ENCODE peak calls at places on chromosomes 2 and 18, in seven cellular contexts. J is astrocyte of the spinal cord, Q is PC-9, S is H7, C is kidney, F is sigmoid colon, A is foreskin fibroblast. P is an unnamed sample.

GRCh38 chr2:173079968-173080860 is 4.6 kb downstream of the MAP3K20 start:
- DNase-seq in Q (peak; percentile 99), F (no peak), S (no peak), J (peak; percentile 92), C (no peak), A (peak; percentile 89), P (peak; percentile 97)

GRCh38 chr2:184599875-184600227 is 1.5 kb downstream of the ZNF804A start:
- DNase-seq in A (peak; percentile 12), F (no peak), Q (no peak), C (no peak), S (no peak), J (peak; percentile 53), P (no peak)

GRCh38 chr2:156331572-156332451 is 709 bp downstream of the NR4A2 start:
- DNase-seq in C (peak; percentile 87), Q (peak; percentile 70), F (peak; percentile 91), J (peak; percentile 81), A (peak; percentile 73), S (peak; percentile 60), P (peak; percentile 86)

GRCh38 chr2:53422979-53423378 is 344.6 kb upstream of the CHAC2 start:
- DNase-seq in C (no peak), A (no peak), F (no peak), J (peak; percentile 62), Q (no peak), S (peak; percentile 42), P (peak; percentile 60)

GRCh38 chr18:79953921-79954651 is 2.6 kb upstream of the SLC66A2 start:
- DNase-seq in J (no peak), S (no peak), F (peak; percentile 26), Q (peak; percentile 39), A (no peak), C (no peak), P (no peak)

GRCh38 chr2:203500951-203501350 is 34.1 kb downstream of the RAPH1 start:
- DNase-seq in F (no peak), C (no peak), A (no peak), Q (no peak), S (no peak), J (no peak), P (no peak)

GRCh38 chr2:144456680-144457079 is 63.2 kb downstream of the ZEB2 start:
- DNase-seq in C (no peak), S (no peak), F (no peak), J (peak; percentile 73), Q (no peak), A (peak; percentile 89), P (peak; percentile 98)

GRCh38 chr18:6294119-6294784 is 120.5 kb downstream of the L3MBTL4 start:
- DNase-seq in S (no peak), F (no peak), J (peak; percentile 5), A (no peak), Q (no peak), C (no peak), P (no peak)

GRCh38 chr2:194003911-194004310 is 1653.1 kb upstream of the SLC39A10 start:
- DNase-seq in S (no peak), F (no peak), C (no peak), J (no peak), A (peak; percentile 14), Q (no peak), P (no peak)

GRCh38 chr18:68991281-68991680 is 193.4 kb downstream of the CCDC102B start:
- DNase-seq in C (no peak), Q (no peak), A (peak; percentile 2), S (no peak), F (no peak), J (peak; percentile 70), P (peak; percentile 83)

GRCh38 chr2:105977212-105977611 is 216.9 kb downstream of the UXS1 start:
- DNase-seq in J (peak; percentile 66), Q (peak; percentile 87), A (peak; percentile 50), S (no peak), C (no peak), F (no peak), P (peak; percentile 59)

GRCh38 chr2:166229678-166230023 is 101.8 kb upstream of the SCN1A start:
- DNase-seq in A (no peak), Q (no peak), C (no peak), F (no peak), S (no peak), J (no peak), P (no peak)
- H3K4me3 ChIP-seq in A (no peak overlapping the region), Q (no peak overlapping the region), C (no peak overlapping the region), F (no peak overlapping the region), S (no peak overlapping the region), J (no peak overlapping the region), P (no peak overlapping the region)

GRCh38 chr2:120733238-120733942 is 2.3 kb upstream of the GLI2 start:
- DNase-seq in J (no peak), F (no peak), Q (no peak), C (no peak), S (peak; percentile 1), A (no peak), P (no peak)
- H3K4me3 ChIP-seq in J (no peak overlapping the region), F (no peak overlapping the region), Q (no peak overlapping the region), C (no peak overlapping the region), S (no peak overlapping the region), A (no peak overlapping the region), P (no peak overlapping the region)

DNA sequence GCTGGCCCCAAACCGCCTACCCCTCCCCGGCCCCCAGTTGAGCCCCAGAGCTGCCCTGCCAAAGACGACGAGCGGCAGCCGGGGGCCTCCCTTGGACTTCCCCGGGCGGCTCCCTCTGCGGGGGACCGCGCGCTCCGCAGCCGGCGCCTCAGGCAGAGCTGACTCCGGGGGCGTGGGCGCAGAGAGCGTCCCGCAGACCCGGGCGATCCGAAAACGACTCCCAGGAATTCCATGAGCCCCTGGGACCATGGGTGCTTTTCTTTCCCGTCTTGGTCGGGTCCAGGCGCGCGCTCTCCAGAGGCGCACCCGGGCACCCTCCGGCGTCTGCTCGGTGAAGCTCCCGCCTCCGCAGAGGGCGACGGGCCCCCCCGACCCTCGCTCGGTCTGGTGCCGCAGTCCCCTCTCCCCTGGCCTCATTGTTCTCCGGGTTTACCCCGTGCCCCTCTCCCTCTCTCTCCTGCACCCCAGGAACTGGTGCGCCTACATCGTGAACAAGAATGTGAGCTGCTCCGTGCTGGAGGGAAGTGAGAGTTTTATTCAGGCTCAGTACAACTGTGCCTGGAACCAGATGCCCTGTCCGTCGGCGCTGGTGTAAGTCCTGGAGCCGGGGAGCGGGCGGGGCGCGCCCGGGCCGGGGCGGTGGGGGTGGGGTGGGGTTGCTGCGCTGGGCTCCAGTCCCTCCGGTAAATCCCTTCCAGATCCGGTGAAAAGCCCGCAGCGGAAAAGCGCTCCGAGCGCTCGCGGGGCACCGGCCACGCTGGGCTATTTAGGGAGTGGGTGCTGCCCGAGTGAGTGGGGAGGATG is 737 bp downstream of the EMILIN2 start:
- DNase-seq in Q (no peak), S (peak; percentile 92), C (no peak), J (peak; percentile 51), A (no peak), F (peak; percentile 68), P (peak; percentile 50)
- H3K4me3 ChIP-seq in Q (no peak overlapping the region), S (peak overlapping the region; percentile 68), C (no peak overlapping the region), J (peak overlapping the region; percentile 50), A (peak overlapping the region; percentile 78), F (peak overlapping the region; percentile 52), P (peak overlapping the region; percentile 51)

DNA sequence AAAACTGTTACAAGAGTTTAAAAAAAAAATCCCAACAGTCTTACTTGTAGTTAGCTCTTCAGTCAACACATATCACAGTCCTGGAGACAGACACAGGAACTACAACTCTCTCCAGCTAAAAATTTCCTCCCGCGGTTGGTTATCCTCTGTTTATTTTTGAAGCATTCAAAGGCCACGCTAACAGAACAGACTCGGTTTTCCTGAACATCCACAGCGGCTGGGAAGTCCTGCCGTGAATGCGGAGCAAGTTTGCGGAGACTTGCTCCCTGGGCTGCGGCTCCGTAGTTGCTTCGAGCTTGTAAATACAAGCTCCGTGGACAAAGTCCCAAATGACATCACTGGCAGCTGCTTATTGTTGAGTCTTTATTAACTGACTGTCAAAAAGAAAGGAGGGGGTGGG is at the start of gene NCKAP5:
- DNase-seq in S (no peak), Q (no peak), J (peak; percentile 80), C (peak; percentile 47), A (no peak), F (no peak), P (peak; percentile 41)
- H3K4me3 ChIP-seq in S (no peak within 1 kb of the TSS), Q (no peak within 1 kb of the TSS), J (peak within 1 kb of the TSS; percentile 14), C (peak within 1 kb of the TSS; percentile 70), A (peak within 1 kb of the TSS; percentile 28), F (peak within 1 kb of the TSS; percentile 27), P (no peak within 1 kb of the TSS)

DNA sequence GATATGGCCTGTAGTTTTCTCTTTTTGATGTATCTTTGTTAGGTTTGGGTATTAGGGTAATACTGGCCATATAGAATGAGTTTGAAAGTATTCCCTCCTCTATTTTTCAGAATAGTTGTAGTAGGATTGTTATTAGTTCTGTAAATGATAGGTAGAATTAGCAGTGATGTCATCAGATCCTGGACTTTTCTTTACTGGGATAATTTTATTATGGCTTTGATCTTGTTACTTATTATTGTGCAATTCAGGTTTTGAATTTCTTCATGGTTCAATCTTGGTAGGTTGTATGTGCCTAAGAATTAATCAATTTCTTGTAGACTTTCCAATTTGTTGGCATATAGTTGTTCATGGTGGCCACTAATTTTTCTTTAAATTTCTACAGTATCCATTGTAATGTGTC is 916.6 kb downstream of the CCDC85A start:
- DNase-seq in J (no peak), S (no peak), Q (no peak), F (no peak), A (no peak), C (no peak), P (no peak)
- H3K4me3 ChIP-seq in J (no peak overlapping the region), S (no peak overlapping the region), Q (no peak overlapping the region), F (no peak overlapping the region), A (no peak overlapping the region), C (no peak overlapping the region), P (no peak overlapping the region)

GRCh38 chr2:200383380-200384110 is 77.1 kb downstream of the SPATS2L start:
- DNase-seq in F (no peak), C (no peak), J (peak; percentile 85), S (peak; percentile 23), Q (peak; percentile 43), A (no peak), P (peak; percentile 81)
- H3K4me3 ChIP-seq in F (peak overlapping the region; percentile 10), C (peak overlapping the region; percentile 31), J (no peak overlapping the region), S (no peak overlapping the region), Q (peak overlapping the region; percentile 22), A (peak overlapping the region; percentile 11), P (peak overlapping the region; percentile 13)

DNA sequence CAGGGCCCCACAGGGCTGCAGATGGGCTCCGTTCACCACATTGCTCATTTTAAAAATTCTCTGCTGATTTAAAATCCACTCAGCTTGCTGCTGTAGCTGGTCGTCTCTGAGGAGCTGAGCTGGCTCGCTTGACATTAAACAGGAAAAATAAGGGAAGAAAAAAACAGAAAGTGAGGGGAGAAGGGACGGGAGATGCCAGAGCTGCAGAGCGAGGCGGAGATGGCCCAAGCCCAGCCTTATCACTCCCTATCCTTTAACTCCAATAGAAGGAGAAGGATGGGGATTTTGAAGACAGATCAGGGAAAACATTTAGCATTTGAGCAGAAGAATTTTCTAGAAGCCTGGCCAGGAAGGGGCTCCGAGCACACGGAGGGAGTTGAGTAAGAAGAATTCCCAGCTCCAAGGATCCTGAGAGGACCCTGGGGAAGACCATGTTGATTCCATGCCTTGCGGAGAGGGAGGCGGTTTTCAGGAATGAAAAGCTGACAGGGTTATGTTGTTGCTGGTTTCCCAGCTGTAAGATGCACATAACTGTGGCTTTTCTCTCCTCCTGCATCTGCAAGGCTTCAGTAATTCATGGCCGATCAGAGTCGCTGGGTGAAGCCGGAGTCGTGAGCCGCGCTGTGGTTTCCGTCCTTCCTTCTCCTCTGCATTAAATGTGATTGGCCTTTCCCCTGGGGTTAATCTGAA is 35.6 kb downstream of the TWIST2 start:
- DNase-seq in S (no peak), F (no peak), A (peak; percentile 74), J (no peak), Q (no peak), C (no peak), P (no peak)
- H3K4me3 ChIP-seq in S (no peak overlapping the region), F (no peak overlapping the region), A (peak overlapping the region; percentile 37), J (no peak overlapping the region), Q (no peak overlapping the region), C (no peak overlapping the region), P (no peak overlapping the region)

GRCh38 chr2:84946204-84947009 is 24.6 kb upstream of the KCMF1 start:
- DNase-seq in C (peak; percentile 80), S (no peak), J (peak; percentile 74), Q (peak; percentile 98), A (peak; percentile 80), F (no peak), P (peak; percentile 91)
- H3K4me3 ChIP-seq in C (no peak overlapping the region), S (no peak overlapping the region), J (no peak overlapping the region), Q (peak overlapping the region; percentile 27), A (no peak overlapping the region), F (no peak overlapping the region), P (no peak overlapping the region)